ENCODE peak calls at places on chromosome 12, in ten cellular contexts. One of them, this sample, is unnamed. For H3K27me3, the result is how much of the 10 kb centered on the place peaks cover.

GRCh38 chr12:4027412-4027811 is 154.2 kb upstream of the PARP11 start:
- DNase-seq in left ventricle myocardium inferior: no peak
- DNase-seq in AG04450: no peak
- DNase-seq in cardiac muscle cell: no peak
- DNase-seq in PC-3: no peak
- DNase-seq in effector memory CD4-positive, alpha-beta T cell: peak
- DNase-seq in CD8-positive, alpha-beta memory T cell: peak
- DNase-seq in breast epithelium: no peak
- DNase-seq in heart left ventricle: no peak
- DNase-seq in ovary: no peak
- DNase-seq in this sample: no peak

GRCh38 chr12:69933115-69933552 is 108.1 kb downstream of the MYRFL start:
- DNase-seq in left ventricle myocardium inferior: no peak
- DNase-seq in AG04450: no peak
- DNase-seq in cardiac muscle cell: peak
- DNase-seq in PC-3: no peak
- DNase-seq in effector memory CD4-positive, alpha-beta T cell: no peak
- DNase-seq in CD8-positive, alpha-beta memory T cell: no peak
- DNase-seq in breast epithelium: no peak
- DNase-seq in heart left ventricle: no peak
- DNase-seq in ovary: no peak
- DNase-seq in this sample: no peak

GRCh38 chr12:66103011-66103913 is 27.3 kb downstream of the LLPH start:
- DNase-seq in left ventricle myocardium inferior: no peak
- DNase-seq in AG04450: no peak
- DNase-seq in cardiac muscle cell: no peak
- DNase-seq in PC-3: peak
- DNase-seq in effector memory CD4-positive, alpha-beta T cell: no peak
- DNase-seq in CD8-positive, alpha-beta memory T cell: no peak
- DNase-seq in breast epithelium: no peak
- DNase-seq in heart left ventricle: no peak
- DNase-seq in ovary: no peak
- DNase-seq in this sample: no peak

GRCh38 chr12:56205445-56205844 is 16.2 kb upstream of the SMARCC2 start:
- DNase-seq in left ventricle myocardium inferior: no peak
- DNase-seq in AG04450: no peak
- DNase-seq in cardiac muscle cell: no peak
- DNase-seq in PC-3: no peak
- DNase-seq in effector memory CD4-positive, alpha-beta T cell: no peak
- DNase-seq in CD8-positive, alpha-beta memory T cell: no peak
- DNase-seq in breast epithelium: no peak
- DNase-seq in heart left ventricle: no peak
- DNase-seq in ovary: no peak
- DNase-seq in this sample: no peak

GRCh38 chr12:57526477-57527126 is 4.0 kb downstream of the MBD6 start:
- DNase-seq in left ventricle myocardium inferior: no peak
- DNase-seq in AG04450: no peak
- DNase-seq in cardiac muscle cell: no peak
- DNase-seq in PC-3: no peak
- DNase-seq in effector memory CD4-positive, alpha-beta T cell: no peak
- DNase-seq in CD8-positive, alpha-beta memory T cell: no peak
- DNase-seq in breast epithelium: no peak
- DNase-seq in heart left ventricle: no peak
- DNase-seq in ovary: no peak
- DNase-seq in this sample: no peak

GRCh38 chr12:74624206-74624605 is 86.6 kb downstream of the ATXN7L3B start:
- DNase-seq in left ventricle myocardium inferior: no peak
- DNase-seq in AG04450: no peak
- DNase-seq in cardiac muscle cell: no peak
- DNase-seq in PC-3: no peak
- DNase-seq in effector memory CD4-positive, alpha-beta T cell: no peak
- DNase-seq in CD8-positive, alpha-beta memory T cell: no peak
- DNase-seq in breast epithelium: no peak
- DNase-seq in heart left ventricle: no peak
- DNase-seq in ovary: no peak
- DNase-seq in this sample: no peak

GRCh38 chr12:9649532-9649940 is 20.0 kb upstream of the CLEC2D start:
- DNase-seq in left ventricle myocardium inferior: no peak
- DNase-seq in AG04450: no peak
- DNase-seq in cardiac muscle cell: peak
- DNase-seq in PC-3: no peak
- DNase-seq in effector memory CD4-positive, alpha-beta T cell: no peak
- DNase-seq in CD8-positive, alpha-beta memory T cell: no peak
- DNase-seq in breast epithelium: no peak
- DNase-seq in heart left ventricle: no peak
- DNase-seq in ovary: no peak
- DNase-seq in this sample: no peak

GRCh38 chr12:9669019-9669326 is 540 bp upstream of the CLEC2D start:
- DNase-seq in left ventricle myocardium inferior: no peak
- DNase-seq in AG04450: no peak
- DNase-seq in cardiac muscle cell: no peak
- DNase-seq in PC-3: no peak
- DNase-seq in effector memory CD4-positive, alpha-beta T cell: no peak
- DNase-seq in CD8-positive, alpha-beta memory T cell: no peak
- DNase-seq in breast epithelium: no peak
- DNase-seq in heart left ventricle: no peak
- DNase-seq in ovary: no peak
- DNase-seq in this sample: no peak

GRCh38 chr12:1814266-1814665 is 6.1 kb upstream of the LRTM2 start:
- DNase-seq in left ventricle myocardium inferior: no peak
- DNase-seq in AG04450: no peak
- DNase-seq in cardiac muscle cell: no peak
- DNase-seq in PC-3: no peak
- DNase-seq in effector memory CD4-positive, alpha-beta T cell: no peak
- DNase-seq in CD8-positive, alpha-beta memory T cell: no peak
- DNase-seq in breast epithelium: no peak
- DNase-seq in heart left ventricle: no peak
- DNase-seq in ovary: no peak
- DNase-seq in this sample: no peak

GRCh38 chr12:128267651-128268347 is 829 bp downstream of the TMEM132C start:
- DNase-seq in left ventricle myocardium inferior: no peak
- DNase-seq in AG04450: no peak
- DNase-seq in cardiac muscle cell: peak
- DNase-seq in PC-3: no peak
- DNase-seq in effector memory CD4-positive, alpha-beta T cell: no peak
- DNase-seq in CD8-positive, alpha-beta memory T cell: no peak
- DNase-seq in breast epithelium: no peak
- DNase-seq in heart left ventricle: no peak
- DNase-seq in ovary: peak
- DNase-seq in this sample: peak

GRCh38 chr12:132397152-132397933 is 68.0 kb upstream of the GALNT9 start:
- DNase-seq in left ventricle myocardium inferior: peak
- DNase-seq in AG04450: no peak
- DNase-seq in cardiac muscle cell: no peak
- DNase-seq in PC-3: no peak
- DNase-seq in effector memory CD4-positive, alpha-beta T cell: no peak
- DNase-seq in CD8-positive, alpha-beta memory T cell: no peak
- DNase-seq in breast epithelium: no peak
- DNase-seq in heart left ventricle: no peak
- DNase-seq in ovary: no peak
- DNase-seq in this sample: no peak

GRCh38 chr12:132398386-132398991 is 69.1 kb upstream of the GALNT9 start:
- DNase-seq in left ventricle myocardium inferior: peak
- DNase-seq in AG04450: no peak
- DNase-seq in cardiac muscle cell: no peak
- DNase-seq in PC-3: no peak
- DNase-seq in effector memory CD4-positive, alpha-beta T cell: no peak
- DNase-seq in CD8-positive, alpha-beta memory T cell: no peak
- DNase-seq in breast epithelium: no peak
- DNase-seq in heart left ventricle: no peak
- DNase-seq in ovary: no peak
- DNase-seq in this sample: no peak

GRCh38 chr12:132399092-132400010 is 70.0 kb upstream of the GALNT9 start:
- DNase-seq in left ventricle myocardium inferior: peak
- DNase-seq in AG04450: no peak
- DNase-seq in cardiac muscle cell: no peak
- DNase-seq in PC-3: no peak
- DNase-seq in effector memory CD4-positive, alpha-beta T cell: no peak
- DNase-seq in CD8-positive, alpha-beta memory T cell: no peak
- DNase-seq in breast epithelium: no peak
- DNase-seq in heart left ventricle: no peak
- DNase-seq in ovary: no peak
- DNase-seq in this sample: no peak

GRCh38 chr12:132396657-132397056 is 67.3 kb upstream of the GALNT9 start:
- DNase-seq in left ventricle myocardium inferior: no peak
- DNase-seq in AG04450: no peak
- DNase-seq in cardiac muscle cell: no peak
- DNase-seq in PC-3: no peak
- DNase-seq in effector memory CD4-positive, alpha-beta T cell: no peak
- DNase-seq in CD8-positive, alpha-beta memory T cell: no peak
- DNase-seq in breast epithelium: no peak
- DNase-seq in heart left ventricle: no peak
- DNase-seq in ovary: no peak
- DNase-seq in this sample: no peak

GRCh38 chr12:132397934-132398385 is 68.6 kb upstream of the GALNT9 start:
- DNase-seq in left ventricle myocardium inferior: peak
- DNase-seq in AG04450: no peak
- DNase-seq in cardiac muscle cell: no peak
- DNase-seq in PC-3: no peak
- DNase-seq in effector memory CD4-positive, alpha-beta T cell: no peak
- DNase-seq in CD8-positive, alpha-beta memory T cell: no peak
- DNase-seq in breast epithelium: no peak
- DNase-seq in heart left ventricle: no peak
- DNase-seq in ovary: no peak
- DNase-seq in this sample: no peak
- H3K27me3 ChIP-seq in left ventricle myocardium inferior: half or more
- H3K27me3 ChIP-seq in AG04450: under half
- H3K27me3 ChIP-seq in cardiac muscle cell: under half
- H3K27me3 ChIP-seq in PC-3: half or more
- H3K27me3 ChIP-seq in effector memory CD4-positive, alpha-beta T cell: under half
- H3K27me3 ChIP-seq in CD8-positive, alpha-beta memory T cell: under half
- H3K27me3 ChIP-seq in breast epithelium: under half
- H3K27me3 ChIP-seq in heart left ventricle: under half
- H3K27me3 ChIP-seq in ovary: under half
- H3K27me3 ChIP-seq in this sample: under half

DNA sequence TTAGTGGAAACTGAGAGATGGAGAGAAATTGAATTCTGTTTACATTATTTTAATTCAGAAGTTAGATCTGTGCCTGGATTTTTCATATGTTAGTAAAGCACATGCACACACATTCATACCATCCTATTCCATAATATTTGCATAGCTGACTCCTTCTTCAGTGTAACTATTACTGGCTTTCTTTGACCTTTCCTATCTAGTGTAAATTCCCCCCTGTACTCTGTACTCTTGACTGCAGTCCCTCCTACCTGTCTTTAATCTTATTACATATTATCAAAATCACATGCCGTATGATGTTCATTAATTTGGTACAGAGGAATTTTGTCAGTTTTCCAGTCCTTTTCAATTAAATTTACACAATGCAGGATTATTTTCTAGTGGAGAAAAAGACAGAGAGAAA is 417.0 kb upstream of the SOX5 start:
- DNase-seq in left ventricle myocardium inferior: no peak
- DNase-seq in AG04450: no peak
- DNase-seq in cardiac muscle cell: no peak
- DNase-seq in PC-3: no peak
- DNase-seq in effector memory CD4-positive, alpha-beta T cell: no peak
- DNase-seq in CD8-positive, alpha-beta memory T cell: no peak
- DNase-seq in breast epithelium: no peak
- DNase-seq in heart left ventricle: no peak
- DNase-seq in ovary: no peak
- DNase-seq in this sample: no peak
- H3K27me3 ChIP-seq in left ventricle myocardium inferior: under half
- H3K27me3 ChIP-seq in AG04450: under half
- H3K27me3 ChIP-seq in cardiac muscle cell: under half
- H3K27me3 ChIP-seq in PC-3: under half
- H3K27me3 ChIP-seq in effector memory CD4-positive, alpha-beta T cell: under half
- H3K27me3 ChIP-seq in CD8-positive, alpha-beta memory T cell: under half
- H3K27me3 ChIP-seq in breast epithelium: under half
- H3K27me3 ChIP-seq in heart left ventricle: under half
- H3K27me3 ChIP-seq in ovary: under half
- H3K27me3 ChIP-seq in this sample: under half

GRCh38 chr12:130163461-130164215 is 1.4 kb downstream of the FZD10 start:
- DNase-seq in left ventricle myocardium inferior: no peak
- DNase-seq in AG04450: no peak
- DNase-seq in cardiac muscle cell: no peak
- DNase-seq in PC-3: no peak
- DNase-seq in effector memory CD4-positive, alpha-beta T cell: no peak
- DNase-seq in CD8-positive, alpha-beta memory T cell: no peak
- DNase-seq in breast epithelium: no peak
- DNase-seq in heart left ventricle: no peak
- DNase-seq in ovary: no peak
- DNase-seq in this sample: no peak

GRCh38 chr12:130161261-130162231 is 718 bp upstream of the FZD10 start:
- DNase-seq in left ventricle myocardium inferior: peak
- DNase-seq in AG04450: no peak
- DNase-seq in cardiac muscle cell: no peak
- DNase-seq in PC-3: no peak
- DNase-seq in effector memory CD4-positive, alpha-beta T cell: no peak
- DNase-seq in CD8-positive, alpha-beta memory T cell: no peak
- DNase-seq in breast epithelium: no peak
- DNase-seq in heart left ventricle: peak
- DNase-seq in ovary: peak
- DNase-seq in this sample: peak

GRCh38 chr12:130162771-130163460 is 652 bp downstream of the FZD10 start:
- DNase-seq in left ventricle myocardium inferior: no peak
- DNase-seq in AG04450: no peak
- DNase-seq in cardiac muscle cell: peak
- DNase-seq in PC-3: no peak
- DNase-seq in effector memory CD4-positive, alpha-beta T cell: no peak
- DNase-seq in CD8-positive, alpha-beta memory T cell: no peak
- DNase-seq in breast epithelium: no peak
- DNase-seq in heart left ventricle: no peak
- DNase-seq in ovary: no peak
- DNase-seq in this sample: no peak

GRCh38 chr12:130160711-130161231 is 1.5 kb upstream of the FZD10 start:
- DNase-seq in left ventricle myocardium inferior: no peak
- DNase-seq in AG04450: no peak
- DNase-seq in cardiac muscle cell: no peak
- DNase-seq in PC-3: no peak
- DNase-seq in effector memory CD4-positive, alpha-beta T cell: no peak
- DNase-seq in CD8-positive, alpha-beta memory T cell: no peak
- DNase-seq in breast epithelium: no peak
- DNase-seq in heart left ventricle: no peak
- DNase-seq in ovary: no peak
- DNase-seq in this sample: no peak

DNA sequence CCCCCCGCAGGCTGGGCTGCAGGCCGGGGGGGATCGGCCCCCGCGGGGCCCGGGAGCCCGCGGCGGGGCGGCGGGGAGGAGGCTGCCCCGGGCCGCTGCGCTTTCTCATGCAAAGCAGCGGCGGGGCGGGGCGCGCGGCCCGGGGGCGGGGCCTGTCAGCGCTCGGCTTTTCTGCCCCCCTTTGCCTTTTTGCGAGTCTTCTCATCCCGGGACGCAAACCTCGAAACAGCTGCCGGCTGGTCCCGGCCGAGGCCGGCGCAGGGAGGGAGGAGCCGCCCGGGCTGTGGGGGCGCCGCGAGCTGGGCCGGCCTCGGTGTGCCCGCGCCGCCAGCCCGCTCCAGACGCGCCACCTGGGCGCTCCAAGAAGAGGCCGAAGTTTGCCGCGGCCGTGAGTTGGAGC is at the start of gene FZD10:
- DNase-seq in left ventricle myocardium inferior: peak
- DNase-seq in AG04450: no peak
- DNase-seq in cardiac muscle cell: peak
- DNase-seq in PC-3: no peak
- DNase-seq in effector memory CD4-positive, alpha-beta T cell: no peak
- DNase-seq in CD8-positive, alpha-beta memory T cell: no peak
- DNase-seq in breast epithelium: no peak
- DNase-seq in heart left ventricle: peak
- DNase-seq in ovary: peak
- DNase-seq in this sample: peak
- H3K27me3 ChIP-seq in left ventricle myocardium inferior: half or more
- H3K27me3 ChIP-seq in AG04450: under half
- H3K27me3 ChIP-seq in cardiac muscle cell: half or more
- H3K27me3 ChIP-seq in PC-3: under half
- H3K27me3 ChIP-seq in effector memory CD4-positive, alpha-beta T cell: under half
- H3K27me3 ChIP-seq in CD8-positive, alpha-beta memory T cell: under half
- H3K27me3 ChIP-seq in breast epithelium: under half
- H3K27me3 ChIP-seq in heart left ventricle: under half
- H3K27me3 ChIP-seq in ovary: under half
- H3K27me3 ChIP-seq in this sample: under half

GRCh38 chr12:132247718-132248438 is 81.5 kb downstream of the GALNT9 start:
- DNase-seq in left ventricle myocardium inferior: no peak
- DNase-seq in AG04450: no peak
- DNase-seq in cardiac muscle cell: no peak
- DNase-seq in PC-3: no peak
- DNase-seq in effector memory CD4-positive, alpha-beta T cell: no peak
- DNase-seq in CD8-positive, alpha-beta memory T cell: no peak
- DNase-seq in breast epithelium: no peak
- DNase-seq in heart left ventricle: no peak
- DNase-seq in ovary: no peak
- DNase-seq in this sample: no peak
- H3K27me3 ChIP-seq in left ventricle myocardium inferior: under half
- H3K27me3 ChIP-seq in AG04450: under half
- H3K27me3 ChIP-seq in cardiac muscle cell: under half
- H3K27me3 ChIP-seq in PC-3: under half
- H3K27me3 ChIP-seq in effector memory CD4-positive, alpha-beta T cell: under half
- H3K27me3 ChIP-seq in CD8-positive, alpha-beta memory T cell: under half
- H3K27me3 ChIP-seq in breast epithelium: under half
- H3K27me3 ChIP-seq in heart left ventricle: under half
- H3K27me3 ChIP-seq in ovary: under half
- H3K27me3 ChIP-seq in this sample: under half

This sample was measured in uterus.